ENCODE peak calls at places on chromosomes 16 and 17, in four cellular contexts. K is K562, F is GM12878, U is IMR-90. V is an unnamed sample.

GRCh38 chr16:79307214-79307613 is 293.3 kb downstream of the MAF start:
- DNase-seq in U (no peak), F (no peak), K (no peak), V (no peak)

GRCh38 chr17:61409301-61410099 is 9.9 kb downstream of the TBX2 start:
- DNase-seq in K (peak; percentile 50), F (no peak), U (peak; percentile 78), V (peak; percentile 75)

GRCh38 chr17:57051886-57052342 is 33.1 kb upstream of the AKAP1 start:
- DNase-seq in K (no peak), F (no peak), U (no peak), V (no peak)

GRCh38 chr16:84562174-84562815 is 55.6 kb downstream of the COTL1 start:
- DNase-seq in K (no peak), F (peak; percentile 64), U (no peak), V (no peak)

GRCh38 chr16:3570420-3571062 is 6.7 kb downstream of the NLRC3 start:
- DNase-seq in F (no peak), K (no peak), U (no peak), V (no peak)

GRCh38 chr17:77944390-77945222 is 13.9 kb upstream of the TNRC6C start:
- DNase-seq in F (no peak), K (no peak), U (no peak), V (no peak)

GRCh38 chr16:11414815-11415775 is 69.8 kb downstream of the RMI2 start:
- DNase-seq in U (no peak), F (no peak), K (no peak), V (no peak)

GRCh38 chr16:82020051-82020450 is 8.8 kb upstream of the SDR42E1 start:
- DNase-seq in K (no peak), F (no peak), U (no peak), V (no peak)

GRCh38 chr17:58577696-58578095 is 63.3 kb upstream of the MTMR4 start:
- DNase-seq in F (no peak), K (peak; percentile 78), U (peak; percentile 36), V (peak; percentile 70)

GRCh38 chr17:72613411-72614292 is 478.8 kb downstream of the SLC39A11 start:
- DNase-seq in F (no peak), U (peak; percentile 43), K (no peak), V (peak; percentile 80)

GRCh38 chr16:22098538-22099255 is 6.4 kb downstream of the VWA3A start:
- DNase-seq in K (peak; percentile 67), U (peak; percentile 44), F (peak; percentile 17), V (peak; percentile 80)

GRCh38 chr16:47978491-47979490 is 177.0 kb downstream of the ABCC12 start:
- DNase-seq in K (no peak), F (no peak), U (no peak), V (no peak)

GRCh38 chr16:19521471-19522368 is at the start of gene GDE1:
- DNase-seq in U (peak; percentile 86), K (peak; percentile 94), F (peak; percentile 64), V (peak; percentile 90)
- TF ChIP-seq ELK1 in U (no peak), K (no peak), F (no peak), V (no peak)

GRCh38 chr16:24150282-24150681 is 105.9 kb upstream of the CACNG3 start:
- DNase-seq in U (no peak), F (no peak), K (no peak), V (no peak)

GRCh38 chr16:24146523-24146922 is 109.6 kb upstream of the CACNG3 start:
- DNase-seq in U (no peak), F (no peak), K (no peak), V (no peak)

GRCh38 chr16:24149102-24149501 is 107.0 kb upstream of the CACNG3 start:
- DNase-seq in K (no peak), F (peak; percentile 9), U (no peak), V (no peak)

GRCh38 chr16:24152826-24153225 is 103.3 kb upstream of the CACNG3 start:
- DNase-seq in U (no peak), K (no peak), F (no peak), V (no peak)

DNA sequence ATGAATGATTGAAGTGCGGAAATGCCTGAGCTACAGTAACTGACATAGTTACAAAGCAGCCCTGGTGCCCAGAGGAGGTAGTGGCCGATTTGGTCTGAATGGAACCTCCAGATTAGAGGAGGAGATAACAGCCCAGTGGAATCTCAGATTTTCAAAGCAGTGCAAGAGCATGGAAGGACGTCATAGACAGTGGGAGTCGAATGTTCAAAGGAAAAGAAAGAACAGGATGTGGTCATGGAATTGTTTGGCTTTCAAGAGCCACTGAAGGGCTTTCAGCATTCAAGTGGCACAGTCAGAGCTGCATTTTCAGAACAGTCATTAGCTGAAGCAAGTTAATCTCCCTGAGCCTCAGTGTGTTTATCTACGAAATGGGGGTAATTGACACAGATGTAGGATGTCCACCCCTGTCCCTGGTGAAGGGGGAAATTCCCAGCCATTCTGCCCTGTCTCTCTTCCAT is 104.6 kb upstream of the CACNG3 start:
- DNase-seq in F (no peak), K (no peak), U (peak; percentile 0), V (no peak)
- TF ChIP-seq ELK1 in F (no peak), K (no peak), U (no peak), V (no peak)

DNA sequence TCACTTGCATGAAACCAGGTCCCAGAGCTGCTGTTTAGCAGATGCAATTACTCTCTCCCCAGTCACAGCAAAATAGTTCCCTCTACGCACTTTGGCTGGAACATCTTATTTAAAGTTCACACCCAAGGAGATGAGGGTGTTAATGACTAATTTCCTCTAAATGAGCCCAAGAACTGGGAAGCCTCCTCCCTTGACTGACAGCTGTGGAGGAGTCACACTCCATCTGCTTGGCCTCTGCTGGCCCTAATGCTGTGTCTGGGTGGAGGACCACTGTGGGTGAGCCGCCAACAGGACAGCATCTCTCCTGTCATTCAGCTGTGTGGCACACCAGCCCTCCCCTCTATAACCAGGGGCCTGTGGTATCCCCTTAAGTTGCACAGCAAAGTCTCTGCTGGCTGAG is 115.4 kb downstream of the SHISA6 start:
- DNase-seq in F (no peak), U (no peak), K (no peak), V (no peak)
- TF ChIP-seq ELK1 in F (no peak), U (no peak), K (no peak), V (no peak)

GRCh38 chr16:57192146-57192545 is 6.0 kb downstream of the RSPRY1 start:
- DNase-seq in U (peak; percentile 50), F (no peak), K (no peak), V (no peak)
- TF ChIP-seq ELK1 in U (no peak), F (no peak), K (no peak), V (no peak)